ENCODE peak calls at places on chromosomes 11 and 22, in ten cellular contexts. R is neural crest cell, H is RWPE1, C is SK-MEL-5, J is A172, V is BJ, L is progenitor cell of endocrine pancreas, Z is GF-D8, U is T-cell, I is NCI-H2081. X is an unnamed sample.

GRCh38 chr11:69912911-69913451 is 93.8 kb upstream of the FGF3 start:
- DNase-seq in U (peak), C (no peak), H (no peak), Z (no peak), R (no peak), V (no peak), I (no peak), L (no peak), J (peak), X (peak)

GRCh38 chr11:119759324-119759723 is 30.3 kb upstream of the NECTIN1 start:
- DNase-seq in V (no peak), H (peak), L (no peak), I (no peak), Z (no peak), R (no peak), J (peak), C (no peak), U (no peak), X (peak)

GRCh38 chr11:12201016-12201985 is 90.9 kb downstream of the MICAL2 start:
- DNase-seq in I (no peak), U (no peak), J (peak), L (no peak), H (no peak), C (no peak), Z (no peak), V (peak), R (no peak), X (no peak)

GRCh38 chr11:12719221-12719620 is 45.0 kb downstream of the TEAD1 start:
- DNase-seq in H (no peak), J (no peak), L (no peak), Z (no peak), R (no peak), U (no peak), C (no peak), V (no peak), I (no peak), X (no peak)

GRCh38 chr22:37224757-37225420 is 12.6 kb upstream of the SSTR3 start:
- DNase-seq in H (no peak), I (no peak), C (peak), Z (no peak), U (no peak), J (no peak), R (no peak), V (no peak), L (no peak), X (no peak)

GRCh38 chr11:27604416-27604815 is 95.8 kb downstream of the BDNF start:
- DNase-seq in V (no peak), H (no peak), I (no peak), Z (no peak), L (no peak), J (no peak), U (no peak), C (no peak), R (no peak), X (no peak)

GRCh38 chr11:102983491-102983890 is 28.0 kb upstream of the MMP13 start:
- DNase-seq in V (no peak), L (no peak), J (no peak), Z (no peak), U (no peak), H (no peak), I (no peak), C (no peak), R (no peak), X (no peak)

GRCh38 chr11:2439820-2440219 is 4.5 kb downstream of the TRPM5 start:
- DNase-seq in R (no peak), Z (no peak), L (no peak), C (no peak), V (no peak), H (no peak), J (no peak), U (no peak), I (no peak), X (no peak)

GRCh38 chr22:25564979-25565677 is 653 bp downstream of the GRK3 start:
- DNase-seq in H (no peak), L (peak), J (no peak), R (peak), U (no peak), V (no peak), I (no peak), Z (no peak), C (peak), X (no peak)

GRCh38 chr11:72642815-72643511 is 31.3 kb downstream of the PDE2A start:
- DNase-seq in J (no peak), R (peak), Z (no peak), V (no peak), L (peak), C (peak), I (peak), U (peak), H (peak), X (peak)

GRCh38 chr22:44196241-44196640 is 15.5 kb downstream of the PARVG start:
- DNase-seq in Z (no peak), U (no peak), V (no peak), I (no peak), C (no peak), H (no peak), L (no peak), J (no peak), R (no peak), X (no peak)

GRCh38 chr22:31083923-31084810 is 3.0 kb downstream of the SMTN start:
- DNase-seq in H (no peak), U (no peak), V (no peak), C (no peak), Z (no peak), I (no peak), J (no peak), L (no peak), R (no peak), X (no peak)

X was measured in Kasumi-1.